ENCODE peak calls at places on chromosomes 7 and 10, in four cellular contexts. M, W, B and S are unnamed samples.

GRCh38 chr7:33792041-33792440 is 113.3 kb upstream of the BMPER start:
- DNase-seq in M (no peak), W (no peak), B (no peak), S (no peak)

GRCh38 chr7:151025924-151026671 is 1.8 kb upstream of the ATG9B start:
- DNase-seq in M (no peak), W (no peak), B (peak; percentile 46), S (no peak)

GRCh38 chr7:16926283-16926682 is 44.5 kb upstream of the AGR3 start:
- DNase-seq in M (no peak), W (no peak), B (peak; percentile 57), S (no peak)

GRCh38 chr10:4939224-4940072 is 23.8 kb upstream of the AKR1C1 start:
- DNase-seq in M (no peak), W (peak; percentile 26), B (no peak), S (no peak)

GRCh38 chr10:118835682-118836326 is 81.0 kb upstream of the CACUL1 start:
- DNase-seq in M (peak; percentile 53), W (peak; percentile 87), B (no peak), S (no peak)

GRCh38 chr10:96719850-96720421 is 378 bp downstream of the PIK3AP1 start:
- DNase-seq in M (peak; percentile 18), W (peak; percentile 77), B (no peak), S (no peak)

GRCh38 chr7:106339513-106340246 is 54.9 kb upstream of the NAMPT start:
- DNase-seq in M (no peak), W (no peak), B (no peak), S (no peak)

GRCh38 chr7:131747625-131748024 is 191.2 kb upstream of the PODXL start:
- DNase-seq in M (no peak), W (no peak), B (no peak), S (no peak)

GRCh38 chr10:124180947-124181549 is 87.7 kb upstream of the CHST15 start:
- DNase-seq in M (no peak), W (peak; percentile 89), B (peak; percentile 43), S (no peak)

GRCh38 chr7:79692015-79692414 is 238.5 kb upstream of the MAGI2 start:
- DNase-seq in M (no peak), W (peak; percentile 89), B (peak; percentile 82), S (no peak)

GRCh38 chr10:45375716-45376231 is 1.8 kb downstream of the ALOX5 start:
- DNase-seq in M (no peak), W (peak; percentile 81), B (no peak), S (no peak)

GRCh38 chr7:99840136-99840869 is 12.5 kb downstream of the CYP3A43 start:
- DNase-seq in M (no peak), W (no peak), B (no peak), S (no peak)

GRCh38 chr10:35561670-35562069 is 43.5 kb upstream of the GJD4 start:
- DNase-seq in M (no peak), W (peak; percentile 18), B (no peak), S (no peak)

GRCh38 chr7:44415047-44415446 is 75.4 kb downstream of the NUDCD3 start:
- DNase-seq in M (no peak), W (peak; percentile 69), B (no peak), S (no peak)

GRCh38 chr7:119900996-119901395 is 372.0 kb upstream of the KCND2 start:
- DNase-seq in M (no peak), W (no peak), B (no peak), S (no peak)

GRCh38 chr7:88835147-88835728 is 39.7 kb upstream of the TEX47 start:
- DNase-seq in M (no peak), W (no peak), B (no peak), S (no peak)

GRCh38 chr10:124527996-124528395 is 66.4 kb downstream of the LHPP start:
- DNase-seq in M (no peak), W (no peak), B (no peak), S (no peak)

GRCh38 chr7:15015545-15016314 is 113.2 kb upstream of the DGKB start:
- DNase-seq in M (peak; percentile 44), W (no peak), B (peak; percentile 71), S (no peak)

GRCh38 chr7:6640246-6640721 is 3.2 kb downstream of the ZNF316 start:
- DNase-seq in M (peak; percentile 68), W (no peak), B (peak; percentile 50), S (no peak)

GRCh38 chr7:92835851-92836488 is 403 bp downstream of the CDK6 start:
- DNase-seq in M (peak; percentile 18), W (peak; percentile 85), B (peak; percentile 61), S (peak; percentile 64)

GRCh38 chr7:40595129-40595528 is 460.3 kb downstream of the SUGCT start:
- DNase-seq in M (no peak), W (no peak), B (no peak), S (no peak)

GRCh38 chr10:101310528-101311439 is 43.2 kb upstream of the BTRC start:
- DNase-seq in M (no peak), W (no peak), B (no peak), S (no peak)

GRCh38 chr7:91029688-91030087 is 234.5 kb upstream of the FZD1 start:
- DNase-seq in M (no peak), W (no peak), B (no peak), S (no peak)

GRCh38 chr7:106820321-106821217 is 44.5 kb upstream of the PIK3CG start:
- DNase-seq in M (no peak), W (no peak), B (no peak), S (no peak)

GRCh38 chr10:111126981-111127848 is 50.4 kb downstream of the ADRA2A start:
- DNase-seq in M (no peak), W (no peak), B (no peak), S (no peak)

GRCh38 chr10:75531571-75532031 is 100.2 kb downstream of the LRMDA start:
- DNase-seq in M (no peak), W (no peak), B (no peak), S (no peak)

GRCh38 chr7:101816499-101817030 is 861 bp upstream of the CUX1 start:
- DNase-seq in M (peak; percentile 58), W (peak; percentile 96), B (peak; percentile 50), S (no peak)

GRCh38 chr7:157018328-157018996 is 8.0 kb upstream of the MNX1 start:
- DNase-seq in M (no peak), W (peak; percentile 84), B (no peak), S (no peak)

GRCh38 chr7:157016352-157017041 is 6.0 kb upstream of the MNX1 start:
- DNase-seq in M (no peak), W (no peak), B (no peak), S (no peak)

GRCh38 chr7:157017149-157017548 is 6.7 kb upstream of the MNX1 start:
- DNase-seq in M (no peak), W (peak; percentile 56), B (no peak), S (no peak)

GRCh38 chr7:157018997-157019591 is 8.6 kb upstream of the MNX1 start:
- DNase-seq in M (no peak), W (peak; percentile 66), B (no peak), S (no peak)

DNA sequence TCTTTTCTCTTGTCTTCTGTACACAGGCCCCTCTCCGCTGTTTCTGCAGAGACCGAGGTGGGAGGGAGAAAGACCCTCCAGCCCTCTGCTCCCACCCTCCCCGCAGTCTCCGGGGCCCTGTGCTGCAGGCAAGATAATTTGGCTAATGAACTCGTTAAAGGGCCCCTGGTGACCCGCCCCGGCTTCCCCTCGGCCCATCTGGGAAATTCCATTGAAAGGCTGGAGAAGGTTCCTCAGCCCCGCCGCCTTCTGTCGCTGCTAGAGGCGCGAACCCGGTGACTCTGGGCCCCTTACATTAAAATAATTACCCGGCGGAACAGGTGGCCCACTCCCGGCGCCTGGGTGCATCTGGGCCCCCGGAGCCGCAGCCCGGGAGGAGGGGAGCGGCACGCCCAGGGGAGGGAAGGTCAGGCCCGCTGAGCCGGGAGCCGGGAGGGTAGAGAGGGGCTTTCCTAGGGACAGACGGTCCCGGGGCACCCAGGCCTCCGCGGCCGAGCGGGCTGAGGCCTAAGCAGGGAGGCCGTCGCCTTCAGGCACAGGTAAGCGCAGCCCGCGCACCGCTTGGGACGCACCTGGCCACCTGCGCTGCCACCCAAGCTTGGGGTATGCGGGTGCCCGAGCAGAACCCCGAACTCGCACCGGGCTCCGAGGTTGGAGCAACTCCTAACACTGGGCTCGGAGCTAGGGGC is 7.3 kb upstream of the MNX1 start:
- DNase-seq in M (no peak), W (peak; percentile 65), B (no peak), S (no peak)
- H3K4me3 ChIP-seq in M (no peak overlapping the region), W (no peak overlapping the region), B (no peak overlapping the region), S (no peak overlapping the region)

DNA sequence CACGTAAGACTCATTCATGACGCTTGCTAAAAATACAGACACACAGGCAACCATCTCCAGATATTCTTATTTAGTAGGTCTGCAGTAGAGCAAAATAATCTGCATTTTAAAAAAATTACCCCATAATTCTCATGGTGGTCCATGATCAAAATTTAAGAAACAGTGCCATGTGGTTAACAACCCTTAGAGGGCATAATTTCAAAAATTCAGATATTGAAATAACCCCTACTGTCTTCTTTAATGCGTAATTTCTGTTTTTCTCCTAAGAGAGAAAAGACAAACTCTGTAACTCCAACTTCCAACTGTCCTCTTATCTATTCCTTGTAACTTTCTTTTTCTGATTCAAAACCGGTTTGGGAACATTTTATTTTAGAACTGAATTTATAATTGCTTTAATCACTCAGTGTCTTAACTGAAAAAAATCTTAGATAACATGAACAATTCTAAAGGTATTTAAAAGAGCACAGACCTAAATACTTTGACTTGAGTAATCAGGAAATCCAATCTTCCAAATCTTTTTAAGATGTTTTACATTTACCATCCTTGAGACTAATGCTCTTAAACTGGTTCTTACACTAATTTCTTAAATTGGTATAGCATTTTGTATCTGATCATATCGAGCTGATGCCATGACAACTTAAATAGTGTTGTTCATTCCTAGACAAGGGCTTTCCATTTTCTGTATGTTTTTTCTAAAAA is 148.0 kb downstream of the GALNT11 start:
- DNase-seq in M (no peak), W (peak; percentile 1), B (no peak), S (no peak)
- H3K36me3 ChIP-seq in M (no peaks in the 10 kb centered on the region), W (peaks cover 67% of the 10 kb centered on the region), B (peaks cover 25% of the 10 kb centered on the region), S (peaks cover 41% of the 10 kb centered on the region)

DNA sequence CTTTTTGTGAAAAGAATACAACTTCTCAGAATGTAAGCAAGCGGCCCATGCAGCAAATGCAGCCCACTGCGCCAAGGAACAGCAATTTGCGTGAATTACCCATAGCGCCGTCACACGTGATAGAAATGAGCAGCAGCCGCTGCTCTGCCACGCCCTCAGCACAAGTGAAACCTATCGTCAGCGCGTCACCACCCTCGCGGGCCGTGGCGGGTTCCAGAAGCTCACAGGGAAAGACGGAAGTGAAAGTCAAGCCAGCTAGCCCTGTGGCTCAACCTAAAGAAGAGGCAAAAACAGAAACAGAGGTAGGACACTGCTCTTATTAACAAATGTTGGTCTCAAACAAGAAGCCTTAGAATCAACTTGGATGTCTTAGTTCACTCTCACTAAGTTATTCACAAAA is 70.5 kb downstream of the SHH start:
- DNase-seq in M (no peak), W (no peak), B (no peak), S (no peak)
- H3K4me3 ChIP-seq in M (no peak overlapping the region), W (no peak overlapping the region), B (no peak overlapping the region), S (no peak overlapping the region)

GRCh38 chr7:50379539-50379938 is 70.6 kb downstream of the FIGNL1 start:
- DNase-seq in M (no peak), W (no peak), B (no peak), S (no peak)

GRCh38 chr7:50376056-50376455 is 71.5 kb downstream of the IKZF1 start:
- DNase-seq in M (no peak), W (no peak), B (no peak), S (no peak)

GRCh38 chr7:50377356-50377755 is 72.8 kb downstream of the FIGNL1 start:
- DNase-seq in M (no peak), W (no peak), B (no peak), S (no peak)

GRCh38 chr7:50382455-50382854 is 67.7 kb downstream of the FIGNL1 start:
- DNase-seq in M (no peak), W (no peak), B (no peak), S (no peak)

DNA sequence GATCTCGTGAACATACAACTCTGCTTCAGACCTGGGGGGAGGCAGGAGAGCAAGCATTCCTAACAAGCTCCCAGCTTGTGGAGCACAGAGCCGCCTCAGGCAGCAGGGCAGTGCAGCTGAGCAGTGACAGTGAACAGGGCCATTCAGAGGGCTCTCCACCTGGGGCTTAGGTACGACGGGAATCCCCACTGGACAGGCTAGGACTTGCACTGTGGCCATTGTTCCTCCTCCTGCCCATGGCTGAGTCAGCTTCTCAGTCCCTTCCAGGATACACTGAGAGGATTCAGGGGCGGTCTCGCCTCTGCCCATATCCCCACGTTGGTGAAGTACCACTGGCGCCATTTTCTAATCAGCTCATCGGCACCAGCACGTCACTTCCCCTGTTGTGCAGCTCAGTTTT is 71.1 kb downstream of the FIGNL1 start:
- DNase-seq in M (no peak), W (no peak), B (no peak), S (no peak)
- H3K36me3 ChIP-seq in M (no peaks in the 10 kb centered on the region), W (no peaks in the 10 kb centered on the region), B (no peaks in the 10 kb centered on the region), S (no peaks in the 10 kb centered on the region)